ENCODE peak calls at places on chromosomes 1 and 21, in six cellular contexts. P, X, H, F, O and L are unnamed samples.

GRCh38 chr1:203512830-203513578 is 19.1 kb downstream of the OPTC start:
- DNase-seq in X (peak; percentile 94), H (peak; percentile 75), O (peak; percentile 94), F (peak; percentile 38), P (peak; percentile 93), L (no peak)

GRCh38 chr1:18922848-18923475 is 20.6 kb upstream of the ALDH4A1 start:
- DNase-seq in O (no peak), P (no peak), H (no peak), X (no peak), F (no peak), L (no peak)

GRCh38 chr1:165239873-165240272 is 116.6 kb downstream of the LMX1A start:
- DNase-seq in H (no peak), F (no peak), X (no peak), O (no peak), P (no peak), L (no peak)

GRCh38 chr21:25396135-25396711 is 211.1 kb downstream of the MRPL39 start:
- DNase-seq in P (no peak), H (no peak), F (no peak), O (no peak), X (no peak), L (no peak)

GRCh38 chr1:34162852-34163766 is 1.9 kb downstream of the CSMD2 start:
- DNase-seq in X (peak; percentile 87), H (peak; percentile 39), P (peak; percentile 77), O (peak; percentile 97), F (no peak), L (peak; percentile 87)

GRCh38 chr1:243421784-243422183 is 165.9 kb downstream of the SDCCAG8 start:
- DNase-seq in O (peak; percentile 64), H (no peak), F (no peak), X (peak; percentile 71), P (no peak), L (peak; percentile 30)

GRCh38 chr1:211951856-211952255 is 83.5 kb downstream of the INTS7 start:
- DNase-seq in O (no peak), X (peak; percentile 79), H (peak; percentile 28), F (no peak), P (no peak), L (no peak)

GRCh38 chr1:14915356-14916054 is 238.0 kb upstream of the TMEM51 start:
- DNase-seq in X (peak; percentile 33), F (no peak), O (peak; percentile 54), H (peak; percentile 28), P (no peak), L (peak; percentile 91)

GRCh38 chr1:117179471-117179870 is 31.3 kb downstream of the VTCN1 start:
- DNase-seq in X (no peak), O (peak; percentile 59), P (no peak), H (no peak), F (no peak), L (no peak)